ENCODE peak calls at places on chromosomes 2 and 18, in four cellular contexts. E, B, O and G are unnamed samples.
A peak's percentile ranks its signal among the peaks of the same experiment; 100 is the strongest.

GRCh38 chr2:190179754-190180312 is 117.3 kb upstream of the MSTN start:
- DNase-seq in E (no peak), B (no peak), O (peak; percentile 10), G (no peak)

GRCh38 chr18:76458522-76459311 is 36.3 kb downstream of the ZNF516 start:
- DNase-seq in E (no peak), B (no peak), O (no peak), G (no peak)

GRCh38 chr2:136286423-136286822 is 168.5 kb upstream of the CXCR4 start:
- DNase-seq in E (no peak), B (no peak), O (no peak), G (no peak)

GRCh38 chr2:210558708-210559107 is 2.3 kb downstream of the CPS1 start:
- DNase-seq in E (no peak), B (no peak), O (no peak), G (no peak)

GRCh38 chr2:232491139-232491780 is 3.6 kb upstream of the ECEL1 start:
- DNase-seq in E (no peak), B (no peak), O (no peak), G (no peak)

GRCh38 chr2:53859354-53860159 is at the start of gene GPR75:
- DNase-seq in E (no peak), B (no peak), O (peak; percentile 27), G (no peak)

GRCh38 chr2:151051584-151052220 is 210.0 kb downstream of the RBM43 start:
- DNase-seq in E (no peak), B (peak; percentile 7), O (peak; percentile 37), G (peak; percentile 2)

GRCh38 chr2:218465987-218466633 is 47.2 kb downstream of the VIL1 start:
- DNase-seq in E (no peak), B (no peak), O (peak; percentile 32), G (no peak)

GRCh38 chr2:152054593-152054992 is 44.3 kb downstream of the CACNB4 start:
- DNase-seq in E (no peak), B (no peak), O (no peak), G (no peak)

GRCh38 chr2:145412155-145412554 is 892.2 kb upstream of the ZEB2 start:
- DNase-seq in E (no peak), B (no peak), O (no peak), G (no peak)

GRCh38 chr2:201890447-201890846 is 84.1 kb downstream of the CDK15 start:
- DNase-seq in E (no peak), B (no peak), O (no peak), G (no peak)

GRCh38 chr2:35428548-35428947 is 927.0 kb upstream of the CRIM1 start:
- DNase-seq in E (no peak), B (peak; percentile 2), O (peak; percentile 19), G (no peak)

GRCh38 chr18:48412339-48412929 is 3.3 kb upstream of the ZBTB7C start:
- DNase-seq in E (no peak), B (no peak), O (peak; percentile 66), G (no peak)

GRCh38 chr2:1314254-1314653 is 99.0 kb upstream of the TPO start:
- DNase-seq in E (no peak), B (no peak), O (no peak), G (no peak)

GRCh38 chr2:98479959-98480524 is 35.4 kb downstream of the INPP4A start:
- DNase-seq in E (no peak), B (no peak), O (peak; percentile 83), G (no peak)

GRCh38 chr18:39653221-39653620 is 2087.6 kb upstream of the CELF4 start:
- DNase-seq in E (no peak), B (no peak), O (no peak), G (no peak)

GRCh38 chr18:76922107-76922506 is 99.8 kb downstream of the ZNF236 start:
- DNase-seq in E (peak; percentile 26), B (peak; percentile 61), O (peak; percentile 83), G (peak; percentile 50)

GRCh38 chr2:83420993-83421392 is 1038.1 kb downstream of the SUCLG1 start:
- DNase-seq in E (no peak), B (no peak), O (no peak), G (no peak)

GRCh38 chr18:72544092-72544886 is at the start of gene CBLN2:
- DNase-seq in E (no peak), B (peak; percentile 76), O (peak; percentile 92), G (peak; percentile 68)

GRCh38 chr2:177783835-177784448 is 288.6 kb downstream of the PDE11A start:
- DNase-seq in E (peak; percentile 8), B (no peak), O (no peak), G (no peak)

GRCh38 chr2:154375625-154376020 is 322.9 kb upstream of the KCNJ3 start:
- DNase-seq in E (no peak), B (no peak), O (peak; percentile 29), G (no peak)

GRCh38 chr2:197247083-197247482 is 63.5 kb downstream of the ANKRD44 start:
- DNase-seq in E (no peak), B (no peak), O (peak; percentile 74), G (no peak)

GRCh38 chr2:218230882-218231281 is 13.9 kb downstream of the ARPC2 start:
- DNase-seq in E (no peak), B (no peak), O (peak; percentile 19), G (no peak)

GRCh38 chr2:15170068-15170775 is 390.9 kb downstream of the NBAS start:
- DNase-seq in E (no peak), B (no peak), O (peak; percentile 31), G (no peak)

GRCh38 chr2:232541961-232542714 is 2.6 kb downstream of the CHRNG start:
- DNase-seq in E (no peak), B (no peak), O (no peak), G (no peak)

GRCh38 chr2:855177-855576 is 95.5 kb upstream of the SNTG2 start:
- DNase-seq in E (no peak), B (no peak), O (no peak), G (no peak)

GRCh38 chr2:172813314-172813888 is 77.8 kb downstream of the RAPGEF4 start:
- DNase-seq in E (no peak), B (no peak), O (peak; percentile 33), G (no peak)

GRCh38 chr2:235263205-235264120 is 230.4 kb upstream of the AGAP1 start:
- DNase-seq in E (no peak), B (no peak), O (peak; percentile 27), G (no peak)

GRCh38 chr18:36075862-36076587 is 8.7 kb upstream of the RPRD1A start:
- DNase-seq in E (peak; percentile 21), B (no peak), O (no peak), G (no peak)

GRCh38 chr18:57624988-57625387 is 3.4 kb upstream of the NARS1 start:
- DNase-seq in E (no peak), B (no peak), O (no peak), G (no peak)

GRCh38 chr2:96114903-96115581 is 1.3 kb downstream of the ADRA2B start:
- DNase-seq in E (no peak), B (no peak), O (no peak), G (no peak)

GRCh38 chr18:49845629-49846252 is 32.4 kb upstream of the ACAA2 start:
- DNase-seq in E (no peak), B (no peak), O (peak; percentile 46), G (no peak)
- TF ChIP-seq TAF1 in E (no peak), B (no peak), O (no peak), G (no peak)

GRCh38 chr2:34403512-34403911 is 804.4 kb upstream of the FAM98A start:
- DNase-seq in E (no peak), B (no peak), O (no peak), G (no peak)

GRCh38 chr2:34408100-34408499 is 809.0 kb upstream of the FAM98A start:
- DNase-seq in E (no peak), B (no peak), O (no peak), G (no peak)
- TF ChIP-seq TAF1 in E (no peak), B (no peak), O (no peak), G (no peak)

DNA sequence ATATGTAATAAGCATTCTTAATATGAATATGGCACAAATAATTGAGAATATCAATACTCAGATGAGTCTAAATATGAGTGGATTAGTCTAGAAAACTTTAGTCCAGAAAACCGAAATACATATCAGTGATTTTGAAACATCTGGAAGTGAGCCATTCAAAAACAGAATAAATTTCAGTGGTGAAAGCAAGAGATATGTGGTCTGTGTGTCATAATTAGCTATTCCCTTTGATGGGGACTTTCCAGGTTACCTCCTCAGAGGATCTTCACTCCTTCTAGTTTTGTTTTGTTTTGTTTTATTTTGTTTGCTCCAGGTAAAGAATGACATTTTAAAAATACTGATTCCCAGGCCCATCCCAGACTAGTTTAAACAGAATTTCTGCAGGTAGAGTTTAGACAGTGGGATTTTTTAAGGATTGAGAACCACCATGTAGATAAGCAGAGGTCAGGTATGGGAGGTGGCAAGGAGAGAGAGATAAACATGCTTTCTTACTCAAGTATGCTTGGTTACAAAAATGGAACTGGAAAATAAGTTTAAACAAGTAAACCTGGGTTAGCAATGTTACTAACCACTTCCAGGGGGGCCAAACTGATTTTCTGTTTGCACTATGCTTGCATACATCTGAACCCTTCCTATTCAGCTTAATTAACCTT is 70.7 kb downstream of the NABP1 start:
- DNase-seq in E (peak; percentile 39), B (no peak), O (no peak), G (no peak)
- TF ChIP-seq TAF1 in E (no peak), B (no peak), O (no peak), G (no peak)

GRCh38 chr2:239876241-239876947 is 148.7 kb downstream of the NDUFA10 start:
- DNase-seq in E (no peak), B (no peak), O (no peak), G (no peak)
- TF ChIP-seq TAF1 in E (no peak), B (no peak), O (no peak), G (no peak)

DNA sequence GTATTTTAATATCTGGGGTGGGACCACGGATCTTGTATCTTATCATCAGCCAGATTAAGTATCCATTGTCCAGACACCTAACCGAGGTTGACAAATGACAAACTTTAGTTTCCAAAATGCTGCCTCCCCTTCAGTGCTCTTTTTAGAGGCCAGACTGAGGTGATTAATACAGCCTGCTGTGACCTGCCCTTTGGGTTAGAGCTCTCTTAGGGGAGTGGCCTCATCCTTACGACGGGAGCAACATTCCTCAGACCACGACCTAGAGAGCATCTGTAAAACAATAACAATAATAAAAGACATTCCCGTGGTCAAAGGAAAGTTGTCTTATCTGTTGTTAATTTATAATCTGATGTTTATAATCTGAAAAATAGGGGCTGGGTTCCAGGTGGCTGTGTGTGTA is 405.3 kb downstream of the LPIN1 start:
- DNase-seq in E (no peak), B (no peak), O (no peak), G (no peak)
- TF ChIP-seq TAF1 in E (no peak), B (no peak), O (no peak), G (no peak)

GRCh38 chr2:27494944-27495554 is at the start of gene FNDC4:
- DNase-seq in E (no peak), B (no peak), O (peak; percentile 94), G (no peak)
- TF ChIP-seq TAF1 in E (no peak), B (no peak), O (peak; percentile 43), G (no peak)